ENCODE peak calls at places on chromosomes 13 and 19, in ten cellular contexts. E, X, A, H, R, W, G, D, B and P are unnamed samples.

GRCh38 chr19:2422951-2423880 is 4.2 kb downstream of the TIMM13 start:
- DNase-seq in W (no peak), R (no peak), E (no peak), H (no peak), D (no peak), G (no peak), B (no peak), A (peak), X (no peak), P (no peak)

GRCh38 chr13:37143901-37144300 is 38.4 kb upstream of the CSNK1A1L start:
- DNase-seq in H (no peak), A (no peak), G (no peak), X (no peak), D (no peak), B (no peak), W (peak), E (no peak), R (peak), P (no peak)

GRCh38 chr13:79404985-79405384 is 1.1 kb downstream of the RBM26 start:
- DNase-seq in G (no peak), E (no peak), A (peak), W (no peak), X (no peak), D (no peak), R (no peak), B (no peak), H (no peak), P (no peak)

GRCh38 chr19:50722248-50723013 is 733 bp upstream of the CLEC11A start:
- DNase-seq in A (no peak), E (no peak), G (no peak), R (peak), X (no peak), W (no peak), H (no peak), D (peak), B (no peak), P (no peak)

GRCh38 chr13:64054306-64054705 is 2638.7 kb upstream of the PCDH20 start:
- DNase-seq in X (no peak), A (no peak), H (no peak), R (no peak), G (no peak), D (no peak), E (no peak), B (no peak), W (no peak), P (no peak)

GRCh38 chr13:50208826-50209335 is 193.6 kb downstream of the KCNRG start:
- DNase-seq in X (peak), W (peak), H (no peak), D (peak), A (peak), B (peak), R (peak), G (peak), E (no peak), P (peak)

GRCh38 chr19:31286491-31286890 is 62.7 kb downstream of the TSHZ3 start:
- DNase-seq in D (no peak), W (no peak), G (no peak), E (no peak), H (peak), B (peak), X (no peak), A (no peak), R (no peak), P (no peak)

GRCh38 chr19:50319156-50319555 is 10.0 kb downstream of the KCNC3 start:
- DNase-seq in E (no peak), H (no peak), D (no peak), G (no peak), R (no peak), A (no peak), X (no peak), B (no peak), W (no peak), P (no peak)

GRCh38 chr19:2813235-2814160 is 6.2 kb upstream of the ZNF554 start:
- DNase-seq in R (no peak), E (peak), H (peak), X (no peak), B (peak), W (no peak), A (no peak), G (no peak), D (no peak), P (no peak)

GRCh38 chr19:47232422-47233211 is 1.6 kb upstream of the BBC3 start:
- DNase-seq in D (no peak), X (peak), W (peak), A (peak), H (no peak), R (peak), G (peak), E (no peak), B (no peak), P (peak)

GRCh38 chr13:62333466-62333865 is 917.8 kb upstream of the PCDH20 start:
- DNase-seq in D (no peak), W (no peak), B (no peak), R (no peak), G (no peak), A (no peak), E (no peak), H (no peak), X (no peak), P (no peak)

GRCh38 chr19:49637865-49638350 is 2.0 kb downstream of the RRAS start:
- DNase-seq in X (peak), B (peak), A (no peak), E (no peak), D (peak), R (peak), W (peak), G (peak), H (peak), P (peak)

GRCh38 chr13:60329221-60329983 is 67.6 kb upstream of the TDRD3 start:
- DNase-seq in R (peak), D (peak), H (no peak), G (peak), A (peak), B (no peak), W (peak), X (peak), E (no peak), P (peak)
- TF ChIP-seq CTCF in R (peak), D (peak), H (peak), G (peak), A (peak), B (peak), W (peak), X (no peak), E (peak), P (no peak)

DNA sequence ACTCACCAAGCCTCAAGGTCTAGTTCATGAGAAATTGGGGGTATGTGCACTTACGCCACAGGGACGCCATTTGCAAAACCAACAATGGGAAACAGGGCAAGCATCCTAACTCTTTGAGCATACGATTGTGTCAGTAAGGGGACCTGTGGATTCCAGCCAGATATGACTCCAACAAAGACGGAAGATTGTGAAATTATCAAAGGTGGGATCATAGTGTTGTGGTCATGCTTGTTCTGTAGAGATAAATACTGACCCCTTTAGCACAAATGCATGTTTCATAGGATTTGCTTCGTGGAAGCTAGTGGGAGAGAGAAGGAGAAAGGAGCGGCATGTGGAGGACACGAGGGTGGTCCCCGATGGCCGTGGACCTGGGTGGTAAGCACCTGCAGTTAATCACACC is 37.8 kb downstream of the GATAD2A start:
- DNase-seq in D (no peak), H (no peak), A (no peak), R (no peak), G (no peak), B (no peak), E (no peak), W (no peak), X (no peak), P (no peak)
- TF ChIP-seq CTCF in D (no peak), H (no peak), A (no peak), R (no peak), G (no peak), B (no peak), E (no peak), W (no peak), X (no peak), P (no peak)

GRCh38 chr13:51688937-51689336 is 104.7 kb downstream of the WDFY2 start:
- DNase-seq in R (no peak), H (no peak), E (no peak), X (no peak), B (no peak), G (no peak), A (no peak), D (no peak), W (no peak), P (no peak)

GRCh38 chr13:51683537-51684050 is 99.3 kb downstream of the WDFY2 start:
- DNase-seq in X (no peak), E (no peak), D (peak), H (no peak), G (no peak), A (no peak), R (no peak), B (no peak), W (no peak), P (no peak)

GRCh38 chr13:51689597-51689996 is 105.3 kb downstream of the WDFY2 start:
- DNase-seq in E (no peak), R (no peak), A (peak), B (no peak), D (no peak), X (no peak), G (no peak), H (no peak), W (no peak), P (peak)

GRCh38 chr13:51684076-51684475 is 99.8 kb downstream of the WDFY2 start:
- DNase-seq in G (no peak), W (peak), X (no peak), E (no peak), H (no peak), A (no peak), B (no peak), R (peak), D (no peak), P (no peak)

GRCh38 chr13:51687928-51688714 is 103.9 kb downstream of the WDFY2 start:
- DNase-seq in G (no peak), R (no peak), E (no peak), X (no peak), H (no peak), W (no peak), B (no peak), A (no peak), D (no peak), P (no peak)
- TF ChIP-seq CTCF in G (no peak), R (no peak), E (no peak), X (no peak), H (no peak), W (no peak), B (no peak), A (no peak), D (no peak), P (no peak)

GRCh38 chr13:28268800-28269223 is 130.5 kb downstream of the PAN3 start:
- DNase-seq in E (no peak), W (no peak), B (no peak), A (peak), R (no peak), X (no peak), G (no peak), D (no peak), H (no peak), P (no peak)

GRCh38 chr13:28267495-28267894 is 129.2 kb downstream of the PAN3 start:
- DNase-seq in E (no peak), A (no peak), H (no peak), X (no peak), B (no peak), G (no peak), R (no peak), D (no peak), W (no peak), P (no peak)
- TF ChIP-seq CTCF in E (no peak), A (no peak), H (no peak), X (no peak), B (no peak), G (no peak), R (no peak), D (no peak), W (no peak), P (no peak)

GRCh38 chr19:10295305-10295846 is 5.6 kb downstream of the ICAM5 start:
- DNase-seq in W (no peak), R (no peak), E (no peak), X (peak), D (peak), H (peak), B (no peak), A (peak), G (no peak), P (peak)
- TF ChIP-seq CTCF in W (peak), R (peak), E (no peak), X (no peak), D (no peak), H (no peak), B (no peak), A (peak), G (peak), P (no peak)

GRCh38 chr19:12801466-12802266 is at the start of the genes PRDX2 and THSD8:
- DNase-seq in D (peak), H (peak), B (peak), X (peak), R (peak), G (peak), W (peak), E (peak), A (peak), P (peak)
- TF ChIP-seq CTCF in D (no peak), H (peak), B (peak), X (no peak), R (no peak), G (no peak), W (peak), E (no peak), A (no peak), P (no peak)

DNA sequence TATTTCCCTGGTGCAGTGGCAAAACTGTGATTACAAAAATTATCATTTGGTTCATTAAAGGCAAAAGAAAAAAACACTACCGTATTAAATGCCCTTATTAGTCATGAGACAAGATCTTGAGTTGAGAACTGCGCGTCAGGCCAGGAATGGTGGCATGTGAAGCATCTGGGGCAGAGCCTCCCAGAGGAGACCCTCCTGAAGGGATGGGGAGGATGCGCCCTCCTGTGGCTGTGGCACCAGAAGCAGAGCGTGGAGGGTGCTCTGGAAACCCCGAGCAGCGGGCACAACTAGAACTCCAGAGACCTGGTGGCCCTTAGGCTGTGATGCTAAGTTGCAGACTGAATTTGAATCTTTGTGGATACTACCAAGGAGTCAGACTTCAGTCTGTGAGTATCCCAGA is 11.5 kb downstream of the CUL4A start:
- DNase-seq in W (no peak), X (no peak), R (peak), H (no peak), G (no peak), B (no peak), D (no peak), A (no peak), E (no peak), P (no peak)
- TF ChIP-seq CTCF in W (peak), X (no peak), R (peak), H (no peak), G (no peak), B (no peak), D (no peak), A (peak), E (no peak), P (no peak)

GRCh38 chr19:53082929-53083328 is 20.3 kb downstream of the ZNF160 start:
- DNase-seq in D (no peak), E (no peak), H (no peak), X (no peak), W (no peak), G (no peak), A (no peak), R (no peak), B (no peak), P (no peak)
- TF ChIP-seq CTCF in D (no peak), E (no peak), H (no peak), X (no peak), W (no peak), G (no peak), A (no peak), R (no peak), B (no peak), P (no peak)

GRCh38 chr19:10207026-10207425 is 12.3 kb upstream of the DNMT1 start:
- DNase-seq in R (no peak), D (no peak), W (no peak), E (no peak), B (no peak), X (no peak), A (no peak), H (no peak), G (no peak), P (no peak)
- TF ChIP-seq CTCF in R (no peak), D (no peak), W (no peak), E (peak), B (no peak), X (no peak), A (no peak), H (no peak), G (peak), P (no peak)

GRCh38 chr19:15864824-15865223 is 33.0 kb downstream of the CYP4F2 start:
- DNase-seq in H (no peak), A (no peak), E (no peak), R (no peak), D (no peak), B (no peak), G (no peak), W (no peak), X (no peak), P (no peak)
- TF ChIP-seq CTCF in H (no peak), A (no peak), E (no peak), R (no peak), D (no peak), B (no peak), G (no peak), W (no peak), X (no peak), P (no peak)